ENCODE peak calls at places on chromosomes 13 and 19, in six cellular contexts. R is HCT116, W is H1, T is K562, Y is SK-N-SH, B is HepG2. D is an unnamed sample.

GRCh38 chr13:32737679-32738078 is 151.4 kb downstream of the PDS5B start:
- DNase-seq in R (no peak), W (no peak), T (no peak), Y (no peak), B (no peak), D (no peak)

GRCh38 chr13:38735655-38736440 is 49.0 kb downstream of the FREM2 start:
- DNase-seq in R (no peak), W (no peak), T (no peak), Y (peak; percentile 10), B (no peak), D (peak; percentile 16)

GRCh38 chr13:27504541-27504940 is 54.2 kb upstream of the MTIF3 start:
- DNase-seq in R (no peak), W (no peak), T (no peak), Y (no peak), B (no peak), D (no peak)

GRCh38 chr13:52849727-52850395 is 1.4 kb upstream of the PCDH8 start:
- DNase-seq in R (no peak), W (no peak), T (no peak), Y (no peak), B (no peak), D (no peak)

GRCh38 chr13:45941261-45941660 is 89.7 kb upstream of the SIAH3 start:
- DNase-seq in R (no peak), W (no peak), T (no peak), Y (no peak), B (no peak), D (peak; percentile 15)

GRCh38 chr19:45798995-45799517 is 6.4 kb upstream of the DMWD start:
- DNase-seq in R (no peak), W (no peak), T (peak; percentile 80), Y (peak; percentile 91), B (peak; percentile 31), D (no peak)

GRCh38 chr13:91722267-91722884 is 324.0 kb downstream of the GPC5 start:
- DNase-seq in R (no peak), W (no peak), T (peak; percentile 60), Y (peak; percentile 36), B (no peak), D (no peak)

GRCh38 chr19:13794388-13794751 is 873 bp upstream of the ZSWIM4 start:
- DNase-seq in R (no peak), W (no peak), T (no peak), Y (no peak), B (no peak), D (no peak)

GRCh38 chr13:24217601-24218281 is 57.2 kb downstream of the SPATA13 start:
- DNase-seq in R (no peak), W (no peak), T (no peak), Y (no peak), B (peak; percentile 72), D (no peak)

GRCh38 chr13:36456577-36456976 is 24.3 kb downstream of the CCNA1 start:
- DNase-seq in R (no peak), W (no peak), T (no peak), Y (no peak), B (no peak), D (no peak)

GRCh38 chr13:57932071-57932470 is 300.5 kb downstream of the PCDH17 start:
- DNase-seq in R (no peak), W (no peak), T (no peak), Y (no peak), B (no peak), D (no peak)

GRCh38 chr13:43113603-43114002 is 90.2 kb downstream of the DNAJC15 start:
- DNase-seq in R (no peak), W (no peak), T (no peak), Y (no peak), B (peak; percentile 25), D (peak; percentile 12)

GRCh38 chr13:110417537-110417908 is 110.4 kb downstream of the COL4A2 start:
- DNase-seq in R (no peak), W (no peak), T (no peak), Y (no peak), B (no peak), D (no peak)

GRCh38 chr13:28819748-28820098 is 416 bp upstream of the MTUS2 start:
- DNase-seq in R (no peak), W (no peak), T (peak; percentile 75), Y (peak; percentile 85), B (peak; percentile 9), D (peak; percentile 58)

GRCh38 chr19:4692275-4693077 is 22.3 kb upstream of the MYDGF start:
- DNase-seq in R (no peak), W (no peak), T (no peak), Y (no peak), B (no peak), D (no peak)

GRCh38 chr13:111046590-111047141 is 68.4 kb upstream of the ARHGEF7 start:
- DNase-seq in R (no peak), W (no peak), T (peak; percentile 31), Y (no peak), B (no peak), D (no peak)

GRCh38 chr13:89688908-89689307 is 1658.6 kb upstream of the MIR17HG start:
- DNase-seq in R (no peak), W (no peak), T (no peak), Y (no peak), B (no peak), D (no peak)

GRCh38 chr13:99816321-99816720 is 155.2 kb downstream of the ZIC5 start:
- DNase-seq in R (no peak), W (no peak), T (no peak), Y (no peak), B (no peak), D (no peak)

GRCh38 chr13:77176350-77176749 is 149.4 kb upstream of the FBXL3 start:
- DNase-seq in R (no peak), W (no peak), T (peak; percentile 4), Y (no peak), B (peak; percentile 3), D (no peak)

GRCh38 chr19:2101417-2102335 is 5.0 kb downstream of the IZUMO4 start:
- DNase-seq in R (no peak), W (no peak), T (no peak), Y (no peak), B (no peak), D (no peak)

GRCh38 chr13:26839682-26840081 is 79.1 kb upstream of the GPR12 start:
- DNase-seq in R (no peak), W (no peak), T (no peak), Y (no peak), B (no peak), D (no peak)

GRCh38 chr13:40119852-40120251 is 464.4 kb downstream of the COG6 start:
- DNase-seq in R (no peak), W (no peak), T (no peak), Y (no peak), B (no peak), D (no peak)

GRCh38 chr19:49929611-49930482 is 543 bp upstream of the NUP62 start:
- DNase-seq in R (peak; percentile 98), W (peak; percentile 97), T (peak; percentile 91), Y (peak; percentile 95), B (peak; percentile 88), D (peak; percentile 98)

GRCh38 chr13:31056650-31057275 is 104.9 kb downstream of the HSPH1 start:
- DNase-seq in R (no peak), W (no peak), T (no peak), Y (peak; percentile 50), B (no peak), D (peak; percentile 22)

GRCh38 chr19:30870861-30871260 is 478.4 kb downstream of the TSHZ3 start:
- DNase-seq in R (no peak), W (no peak), T (no peak), Y (peak; percentile 39), B (no peak), D (peak; percentile 1)

GRCh38 chr19:53549354-53549753 is 11.4 kb downstream of the ZNF331 start:
- DNase-seq in R (no peak), W (no peak), T (no peak), Y (no peak), B (no peak), D (no peak)

GRCh38 chr19:53541971-53542370 is 4.0 kb downstream of the ZNF331 start:
- DNase-seq in R (no peak), W (no peak), T (no peak), Y (no peak), B (no peak), D (no peak)

GRCh38 chr19:53546766-53547541 is 9.0 kb downstream of the ZNF331 start:
- DNase-seq in R (no peak), W (no peak), T (no peak), Y (peak; percentile 22), B (no peak), D (no peak)

GRCh38 chr19:53540091-53540490 is 2.1 kb downstream of the ZNF331 start:
- DNase-seq in R (no peak), W (no peak), T (no peak), Y (no peak), B (no peak), D (no peak)

GRCh38 chr19:53545271-53546065 is 7.5 kb downstream of the ZNF331 start:
- DNase-seq in R (no peak), W (no peak), T (no peak), Y (no peak), B (no peak), D (no peak)
- TF ChIP-seq JUND in R (no peak), W (no peak), T (no peak), Y (no peak), B (no peak), D (no peak)

GRCh38 chr19:681029-681626 is 4.9 kb downstream of the FSTL3 start:
- DNase-seq in R (no peak), W (no peak), T (peak; percentile 95), Y (peak; percentile 97), B (no peak), D (peak; percentile 95)
- TF ChIP-seq JUND in R (no peak), W (no peak), T (peak; percentile 0), Y (no peak), B (no peak), D (no peak)

GRCh38 chr19:29547981-29548380 is 22.2 kb downstream of the VSTM2B start:
- DNase-seq in R (no peak), W (no peak), T (no peak), Y (peak; percentile 52), B (no peak), D (no peak)

GRCh38 chr19:29547361-29547960 is 21.7 kb downstream of the VSTM2B start:
- DNase-seq in R (no peak), W (no peak), T (no peak), Y (no peak), B (no peak), D (no peak)

GRCh38 chr19:29546583-29547190 is 20.9 kb downstream of the VSTM2B start:
- DNase-seq in R (no peak), W (no peak), T (no peak), Y (peak; percentile 38), B (peak; percentile 51), D (no peak)

GRCh38 chr19:29544656-29545360 is 19.0 kb downstream of the VSTM2B start:
- DNase-seq in R (no peak), W (no peak), T (no peak), Y (no peak), B (no peak), D (no peak)

GRCh38 chr19:29545866-29546582 is 20.2 kb downstream of the VSTM2B start:
- DNase-seq in R (no peak), W (no peak), T (no peak), Y (no peak), B (no peak), D (no peak)
- TF ChIP-seq JUND in R (no peak), W (no peak), T (no peak), Y (no peak), B (no peak), D (no peak)

DNA sequence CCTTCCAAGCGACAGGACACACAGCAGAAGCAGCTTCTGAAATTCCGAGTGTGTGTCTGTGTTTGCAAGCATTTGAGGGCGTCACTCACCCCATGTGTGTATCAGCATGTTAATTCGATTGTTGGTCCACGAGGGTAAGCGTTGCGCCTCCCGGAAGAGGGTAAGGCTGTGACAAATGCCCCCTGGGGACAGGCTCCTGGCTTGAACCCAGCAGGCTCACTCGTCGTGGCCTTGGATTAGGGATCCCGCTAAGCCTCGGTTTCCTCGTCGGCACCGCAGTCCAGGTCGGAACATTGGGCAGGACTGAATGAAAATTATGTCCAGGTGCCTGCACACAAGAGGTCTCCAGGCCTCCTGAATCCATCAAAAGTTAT is 606 bp upstream of the STXBP2 start:
- DNase-seq in R (no peak), W (no peak), T (no peak), Y (no peak), B (no peak), D (no peak)
- TF ChIP-seq JUND in R (no peak), W (no peak), T (no peak), Y (no peak), B (no peak), D (no peak)